ENCODE peak calls at places on chromosomes 7 and 10, in seven cellular contexts. One of them, this sample, is unnamed.

GRCh38 chr7:1662767-1663166 is 7.3 kb upstream of the ELFN1 start:
- DNase-seq in amniotic stem cell: no peak
- DNase-seq in dorsolateral prefrontal cortex: no peak
- DNase-seq in stimulated activated effector memory CD8-positive, alpha-beta T cell treated with anti-CD3 and anti-CD28 coated beads, Interleukin-12 subunit alpha, Interleukin-12 subunit beta, amount 100 ng/mL, for 72 hours: no peak
- DNase-seq in neural crest cell: no peak
- DNase-seq in cardiac muscle cell: no peak
- DNase-seq in glutamatergic neuron: no peak
- DNase-seq in this sample: no peak

GRCh38 chr10:34286136-34286739 is 528.9 kb downstream of the PARD3 start:
- DNase-seq in amniotic stem cell: no peak
- DNase-seq in dorsolateral prefrontal cortex: no peak
- DNase-seq in stimulated activated effector memory CD8-positive, alpha-beta T cell treated with anti-CD3 and anti-CD28 coated beads, Interleukin-12 subunit alpha, Interleukin-12 subunit beta, amount 100 ng/mL, for 72 hours: no peak
- DNase-seq in neural crest cell: no peak
- DNase-seq in cardiac muscle cell: peak; percentile 19
- DNase-seq in glutamatergic neuron: no peak
- DNase-seq in this sample: no peak

GRCh38 chr10:121675344-121675743 is 77.1 kb upstream of the FGFR2 start:
- DNase-seq in amniotic stem cell: no peak
- DNase-seq in dorsolateral prefrontal cortex: no peak
- DNase-seq in stimulated activated effector memory CD8-positive, alpha-beta T cell treated with anti-CD3 and anti-CD28 coated beads, Interleukin-12 subunit alpha, Interleukin-12 subunit beta, amount 100 ng/mL, for 72 hours: no peak
- DNase-seq in neural crest cell: no peak
- DNase-seq in cardiac muscle cell: no peak
- DNase-seq in glutamatergic neuron: no peak
- DNase-seq in this sample: no peak

GRCh38 chr10:13563481-13564445 is 23.0 kb upstream of the PRPF18 start:
- DNase-seq in amniotic stem cell: no peak
- DNase-seq in dorsolateral prefrontal cortex: no peak
- DNase-seq in stimulated activated effector memory CD8-positive, alpha-beta T cell treated with anti-CD3 and anti-CD28 coated beads, Interleukin-12 subunit alpha, Interleukin-12 subunit beta, amount 100 ng/mL, for 72 hours: no peak
- DNase-seq in neural crest cell: no peak
- DNase-seq in cardiac muscle cell: no peak
- DNase-seq in glutamatergic neuron: no peak
- DNase-seq in this sample: no peak

GRCh38 chr7:90719159-90719558 is 123.0 kb downstream of the CDK14 start:
- DNase-seq in amniotic stem cell: no peak
- DNase-seq in dorsolateral prefrontal cortex: no peak
- DNase-seq in stimulated activated effector memory CD8-positive, alpha-beta T cell treated with anti-CD3 and anti-CD28 coated beads, Interleukin-12 subunit alpha, Interleukin-12 subunit beta, amount 100 ng/mL, for 72 hours: no peak
- DNase-seq in neural crest cell: no peak
- DNase-seq in cardiac muscle cell: no peak
- DNase-seq in glutamatergic neuron: no peak
- DNase-seq in this sample: no peak

GRCh38 chr10:62959553-62959952 is 143.4 kb upstream of the EGR2 start:
- DNase-seq in amniotic stem cell: no peak
- DNase-seq in dorsolateral prefrontal cortex: no peak
- DNase-seq in stimulated activated effector memory CD8-positive, alpha-beta T cell treated with anti-CD3 and anti-CD28 coated beads, Interleukin-12 subunit alpha, Interleukin-12 subunit beta, amount 100 ng/mL, for 72 hours: no peak
- DNase-seq in neural crest cell: no peak
- DNase-seq in cardiac muscle cell: peak; percentile 57
- DNase-seq in glutamatergic neuron: no peak
- DNase-seq in this sample: no peak

GRCh38 chr10:61845950-61846268 is 55.6 kb upstream of the ARID5B start:
- DNase-seq in amniotic stem cell: no peak
- DNase-seq in dorsolateral prefrontal cortex: no peak
- DNase-seq in stimulated activated effector memory CD8-positive, alpha-beta T cell treated with anti-CD3 and anti-CD28 coated beads, Interleukin-12 subunit alpha, Interleukin-12 subunit beta, amount 100 ng/mL, for 72 hours: no peak
- DNase-seq in neural crest cell: no peak
- DNase-seq in cardiac muscle cell: no peak
- DNase-seq in glutamatergic neuron: no peak
- DNase-seq in this sample: no peak

GRCh38 chr10:19638173-19638872 is 177.9 kb upstream of the PLXDC2 start:
- DNase-seq in amniotic stem cell: no peak
- DNase-seq in dorsolateral prefrontal cortex: no peak
- DNase-seq in stimulated activated effector memory CD8-positive, alpha-beta T cell treated with anti-CD3 and anti-CD28 coated beads, Interleukin-12 subunit alpha, Interleukin-12 subunit beta, amount 100 ng/mL, for 72 hours: no peak
- DNase-seq in neural crest cell: no peak
- DNase-seq in cardiac muscle cell: peak; percentile 95
- DNase-seq in glutamatergic neuron: no peak
- DNase-seq in this sample: no peak

GRCh38 chr7:71566376-71566775 is 434.4 kb downstream of the GALNT17 start:
- DNase-seq in amniotic stem cell: no peak
- DNase-seq in dorsolateral prefrontal cortex: no peak
- DNase-seq in stimulated activated effector memory CD8-positive, alpha-beta T cell treated with anti-CD3 and anti-CD28 coated beads, Interleukin-12 subunit alpha, Interleukin-12 subunit beta, amount 100 ng/mL, for 72 hours: no peak
- DNase-seq in neural crest cell: no peak
- DNase-seq in cardiac muscle cell: no peak
- DNase-seq in glutamatergic neuron: no peak
- DNase-seq in this sample: no peak

GRCh38 chr7:74051629-74052410 is 23.8 kb downstream of the ELN start:
- DNase-seq in amniotic stem cell: no peak
- DNase-seq in dorsolateral prefrontal cortex: no peak
- DNase-seq in stimulated activated effector memory CD8-positive, alpha-beta T cell treated with anti-CD3 and anti-CD28 coated beads, Interleukin-12 subunit alpha, Interleukin-12 subunit beta, amount 100 ng/mL, for 72 hours: no peak
- DNase-seq in neural crest cell: peak; percentile 42
- DNase-seq in cardiac muscle cell: peak; percentile 30
- DNase-seq in glutamatergic neuron: peak; percentile 62
- DNase-seq in this sample: no peak

GRCh38 chr7:157506268-157506667 is 169.5 kb downstream of the DNAJB6 start:
- DNase-seq in amniotic stem cell: no peak
- DNase-seq in dorsolateral prefrontal cortex: no peak
- DNase-seq in stimulated activated effector memory CD8-positive, alpha-beta T cell treated with anti-CD3 and anti-CD28 coated beads, Interleukin-12 subunit alpha, Interleukin-12 subunit beta, amount 100 ng/mL, for 72 hours: no peak
- DNase-seq in neural crest cell: no peak
- DNase-seq in cardiac muscle cell: no peak
- DNase-seq in glutamatergic neuron: no peak
- DNase-seq in this sample: no peak

GRCh38 chr10:102327641-102328040 is 67.9 kb upstream of the NFKB2 start:
- DNase-seq in amniotic stem cell: no peak
- DNase-seq in dorsolateral prefrontal cortex: no peak
- DNase-seq in stimulated activated effector memory CD8-positive, alpha-beta T cell treated with anti-CD3 and anti-CD28 coated beads, Interleukin-12 subunit alpha, Interleukin-12 subunit beta, amount 100 ng/mL, for 72 hours: no peak
- DNase-seq in neural crest cell: no peak
- DNase-seq in cardiac muscle cell: no peak
- DNase-seq in glutamatergic neuron: no peak
- DNase-seq in this sample: no peak

GRCh38 chr7:155543011-155543881 is 3.1 kb downstream of the CNPY1 start:
- DNase-seq in amniotic stem cell: no peak
- DNase-seq in dorsolateral prefrontal cortex: no peak
- DNase-seq in stimulated activated effector memory CD8-positive, alpha-beta T cell treated with anti-CD3 and anti-CD28 coated beads, Interleukin-12 subunit alpha, Interleukin-12 subunit beta, amount 100 ng/mL, for 72 hours: no peak
- DNase-seq in neural crest cell: no peak
- DNase-seq in cardiac muscle cell: peak; percentile 47
- DNase-seq in glutamatergic neuron: no peak
- DNase-seq in this sample: no peak

GRCh38 chr10:117518246-117518645 is 24.3 kb upstream of the EMX2 start:
- DNase-seq in amniotic stem cell: no peak
- DNase-seq in dorsolateral prefrontal cortex: no peak
- DNase-seq in stimulated activated effector memory CD8-positive, alpha-beta T cell treated with anti-CD3 and anti-CD28 coated beads, Interleukin-12 subunit alpha, Interleukin-12 subunit beta, amount 100 ng/mL, for 72 hours: no peak
- DNase-seq in neural crest cell: no peak
- DNase-seq in cardiac muscle cell: no peak
- DNase-seq in glutamatergic neuron: no peak
- DNase-seq in this sample: no peak

GRCh38 chr10:21962362-21962761 is 41.2 kb downstream of the DNAJC1 start:
- DNase-seq in amniotic stem cell: no peak
- DNase-seq in dorsolateral prefrontal cortex: no peak
- DNase-seq in stimulated activated effector memory CD8-positive, alpha-beta T cell treated with anti-CD3 and anti-CD28 coated beads, Interleukin-12 subunit alpha, Interleukin-12 subunit beta, amount 100 ng/mL, for 72 hours: no peak
- DNase-seq in neural crest cell: no peak
- DNase-seq in cardiac muscle cell: no peak
- DNase-seq in glutamatergic neuron: no peak
- DNase-seq in this sample: no peak

GRCh38 chr10:34033067-34033466 is 698.6 kb upstream of the NRP1 start:
- DNase-seq in amniotic stem cell: no peak
- DNase-seq in dorsolateral prefrontal cortex: no peak
- DNase-seq in stimulated activated effector memory CD8-positive, alpha-beta T cell treated with anti-CD3 and anti-CD28 coated beads, Interleukin-12 subunit alpha, Interleukin-12 subunit beta, amount 100 ng/mL, for 72 hours: no peak
- DNase-seq in neural crest cell: no peak
- DNase-seq in cardiac muscle cell: no peak
- DNase-seq in glutamatergic neuron: no peak
- DNase-seq in this sample: no peak

GRCh38 chr7:93146465-93147127 is 1.6 kb downstream of the SAMD9L start:
- DNase-seq in amniotic stem cell: no peak
- DNase-seq in dorsolateral prefrontal cortex: no peak
- DNase-seq in stimulated activated effector memory CD8-positive, alpha-beta T cell treated with anti-CD3 and anti-CD28 coated beads, Interleukin-12 subunit alpha, Interleukin-12 subunit beta, amount 100 ng/mL, for 72 hours: no peak
- DNase-seq in neural crest cell: no peak
- DNase-seq in cardiac muscle cell: no peak
- DNase-seq in glutamatergic neuron: no peak
- DNase-seq in this sample: no peak